ENCODE peak calls at places on chromosomes 16 and 17, in five cellular contexts. J is naive thymus-derived CD4-positive, alpha-beta T cell; F is HCT116; H is AG10803; B is upper lobe of right lung. I is an unnamed sample.
A peak's percentile ranks its signal among the peaks of the same experiment; 100 is the strongest.

GRCh38 chr16:86367291-86368072 is 142.8 kb upstream of the FOXF1 start:
- DNase-seq in J (no peak), F (no peak), H (no peak), B (no peak), I (peak; percentile 88)

GRCh38 chr17:17075037-17075755 is 32.9 kb downstream of the MPRIP start:
- DNase-seq in J (peak; percentile 18), F (no peak), H (peak; percentile 75), B (peak; percentile 60), I (no peak)

GRCh38 chr17:82013341-82013740 is 9.3 kb downstream of the CENPX start:
- DNase-seq in J (no peak), F (no peak), H (no peak), B (no peak), I (no peak)

GRCh38 chr17:6497496-6498221 is 53.4 kb downstream of the PIMREG start:
- DNase-seq in J (no peak), F (no peak), H (no peak), B (peak; percentile 57), I (no peak)

GRCh38 chr17:80470603-80471002 is 5.8 kb downstream of the NPTX1 start:
- DNase-seq in J (no peak), F (no peak), H (no peak), B (no peak), I (no peak)

GRCh38 chr16:86044241-86044671 is 145.3 kb downstream of the IRF8 start:
- DNase-seq in J (peak; percentile 15), F (peak; percentile 57), H (peak; percentile 18), B (peak; percentile 66), I (peak; percentile 78)

GRCh38 chr17:61411114-61411943 is 11.7 kb downstream of the TBX2 start:
- DNase-seq in J (peak; percentile 24), F (no peak), H (peak; percentile 58), B (peak; percentile 85), I (no peak)

GRCh38 chr16:1991135-1991551 is 1.4 kb downstream of the SYNGR3 start:
- DNase-seq in J (peak; percentile 39), F (no peak), H (no peak), B (no peak), I (no peak)

GRCh38 chr17:41710472-41711090 is 1.6 kb upstream of the GAST start:
- DNase-seq in J (no peak), F (no peak), H (peak; percentile 67), B (no peak), I (peak; percentile 48)

GRCh38 chr16:59170065-59170712 is 436.1 kb upstream of the GOT2 start:
- DNase-seq in J (no peak), F (no peak), H (no peak), B (no peak), I (peak; percentile 81)

GRCh38 chr17:34313164-34313563 is 6.1 kb upstream of the CCL8 start:
- DNase-seq in J (no peak), F (no peak), H (peak; percentile 89), B (no peak), I (no peak)
- H3K4me3 ChIP-seq in J (no peak overlapping the region), F (no peak overlapping the region), H (no peak overlapping the region), B (no peak overlapping the region), I (no peak overlapping the region)

GRCh38 chr16:56936491-56936890 is 4.5 kb downstream of the HERPUD1 start:
- DNase-seq in J (no peak), F (no peak), H (peak; percentile 67), B (no peak), I (no peak)

GRCh38 chr16:56939801-56940200 is 7.9 kb downstream of the HERPUD1 start:
- DNase-seq in J (no peak), F (no peak), H (no peak), B (no peak), I (no peak)

GRCh38 chr16:56941092-56941491 is 9.2 kb downstream of the HERPUD1 start:
- DNase-seq in J (no peak), F (no peak), H (no peak), B (no peak), I (no peak)

GRCh38 chr16:56936950-56937349 is 5.0 kb downstream of the HERPUD1 start:
- DNase-seq in J (no peak), F (no peak), H (no peak), B (no peak), I (no peak)

DNA sequence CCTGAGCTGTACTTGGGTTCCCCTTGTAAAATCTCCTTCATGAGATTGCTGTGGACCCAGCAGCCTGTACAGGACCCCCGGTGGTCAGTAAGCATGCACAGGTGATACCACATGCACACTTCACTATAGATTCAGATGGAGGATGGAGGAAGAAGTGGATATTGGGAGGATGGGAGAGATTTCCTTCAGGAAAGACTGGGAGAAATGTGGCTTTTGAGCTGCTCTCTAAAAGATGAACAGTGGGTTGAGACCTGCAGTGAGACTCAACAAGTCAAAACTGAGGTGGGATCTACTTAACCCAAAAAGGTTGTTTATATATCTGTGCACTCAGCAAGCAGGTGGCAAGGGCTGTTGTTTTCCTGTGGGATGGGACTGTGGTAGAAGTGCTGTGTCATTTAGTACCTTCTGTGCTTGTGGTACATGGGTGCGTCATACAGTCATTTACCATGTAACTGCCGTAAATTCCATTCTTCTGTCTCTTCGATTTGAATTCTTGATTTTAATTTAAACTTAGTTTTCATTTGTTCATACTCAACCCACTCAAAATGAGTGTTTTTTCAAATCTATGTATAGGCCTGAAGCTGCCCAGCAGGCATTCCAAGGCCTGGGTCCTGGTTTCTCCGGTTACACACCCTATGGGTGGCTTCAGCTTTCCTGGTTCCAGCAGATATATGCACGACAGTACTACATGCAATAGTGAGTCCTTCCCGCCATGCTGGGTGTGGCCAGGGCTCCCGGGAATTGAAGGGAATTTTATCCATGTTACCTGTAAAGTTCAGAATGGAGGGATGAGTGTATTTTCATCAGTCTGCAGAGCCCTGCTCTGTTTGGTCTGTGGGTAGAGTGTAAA is 6.9 kb downstream of the HERPUD1 start:
- DNase-seq in J (no peak), F (no peak), H (no peak), B (no peak), I (no peak)
- H3K4me3 ChIP-seq in J (no peak overlapping the region), F (no peak overlapping the region), H (no peak overlapping the region), B (no peak overlapping the region), I (no peak overlapping the region)

GRCh38 chr16:64910351-64910750 is 211.5 kb downstream of the CDH11 start:
- DNase-seq in J (no peak), F (no peak), H (peak; percentile 95), B (no peak), I (no peak)
- H3K4me3 ChIP-seq in J (no peak overlapping the region), F (no peak overlapping the region), H (no peak overlapping the region), B (no peak overlapping the region), I (no peak overlapping the region)

DNA sequence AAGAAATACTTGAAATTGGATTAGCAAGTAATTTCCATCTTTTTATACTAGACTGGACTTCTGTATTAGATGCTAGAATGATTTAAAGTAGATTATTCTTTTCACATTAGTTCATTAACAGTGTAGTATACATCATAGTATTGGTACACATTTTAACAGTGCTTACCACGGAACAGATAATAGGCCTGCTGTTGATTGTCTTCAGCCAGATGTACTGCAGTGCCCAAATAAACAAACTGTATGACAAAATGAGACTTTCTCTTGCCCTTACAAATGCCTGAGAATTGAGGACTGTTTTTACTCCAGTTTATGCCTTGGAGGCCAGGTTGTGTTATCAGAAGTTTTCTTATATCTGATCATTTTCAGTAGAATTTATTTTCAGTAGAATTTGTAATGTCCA is 631 bp downstream of the EVI2A start:
- DNase-seq in J (no peak), F (no peak), H (peak; percentile 13), B (no peak), I (no peak)
- H3K4me3 ChIP-seq in J (peak overlapping the region; percentile 66), F (no peak overlapping the region), H (no peak overlapping the region), B (peak overlapping the region; percentile 45), I (no peak overlapping the region)

GRCh38 chr17:50560185-50560824 is at the start of gene CACNA1G:
- DNase-seq in J (peak; percentile 81), F (peak; percentile 80), H (peak; percentile 77), B (peak; percentile 92), I (peak; percentile 91)

GRCh38 chr17:50560931-50561750 is 626 bp downstream of the CACNA1G start:
- DNase-seq in J (no peak), F (no peak), H (no peak), B (no peak), I (no peak)

GRCh38 chr17:50563095-50563511 is 2.6 kb downstream of the CACNA1G start:
- DNase-seq in J (no peak), F (no peak), H (no peak), B (no peak), I (no peak)

GRCh38 chr17:50562266-50563094 is 2.0 kb downstream of the CACNA1G start:
- DNase-seq in J (no peak), F (no peak), H (no peak), B (no peak), I (no peak)

DNA sequence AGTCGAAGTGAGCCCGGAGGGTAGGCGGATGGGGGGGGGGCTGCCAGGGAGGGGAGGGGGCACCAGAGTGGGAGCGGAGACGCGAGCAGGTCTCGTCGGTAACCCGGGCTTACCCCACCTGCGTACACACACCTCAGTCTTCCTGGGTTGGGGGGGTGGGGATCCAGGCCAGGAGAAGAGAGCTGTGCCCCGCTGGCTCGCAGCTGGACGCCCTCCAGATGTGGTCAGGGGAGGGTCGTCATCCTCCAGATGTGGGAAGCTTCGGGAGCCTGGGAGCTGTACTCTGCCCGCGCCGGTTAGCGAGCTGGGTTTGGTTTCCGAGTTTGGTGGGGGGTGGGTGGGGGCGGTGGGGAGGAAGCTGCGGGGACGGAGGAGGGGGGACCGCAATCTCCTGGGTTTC is 1.3 kb downstream of the CACNA1G start:
- DNase-seq in J (no peak), F (no peak), H (no peak), B (no peak), I (no peak)
- H3K4me3 ChIP-seq in J (no peak overlapping the region), F (no peak overlapping the region), H (peak overlapping the region; percentile 26), B (no peak overlapping the region), I (no peak overlapping the region)

GRCh38 chr17:73343739-73344454 is 32.1 kb upstream of the CDC42EP4 start:
- DNase-seq in J (no peak), F (no peak), H (no peak), B (no peak), I (no peak)
- H3K4me3 ChIP-seq in J (no peak overlapping the region), F (no peak overlapping the region), H (no peak overlapping the region), B (no peak overlapping the region), I (no peak overlapping the region)

GRCh38 chr17:77182773-77183172 is 42.0 kb downstream of the SEC14L1 start:
- DNase-seq in J (no peak), F (no peak), H (no peak), B (no peak), I (no peak)

GRCh38 chr17:77185137-77185536 is 44.4 kb downstream of the SEC14L1 start:
- DNase-seq in J (no peak), F (no peak), H (no peak), B (no peak), I (no peak)

GRCh38 chr17:77180503-77181330 is 39.9 kb downstream of the SEC14L1 start:
- DNase-seq in J (no peak), F (no peak), H (no peak), B (no peak), I (no peak)

GRCh38 chr17:77184474-77184873 is 43.7 kb downstream of the SEC14L1 start:
- DNase-seq in J (no peak), F (no peak), H (peak; percentile 86), B (no peak), I (no peak)

DNA sequence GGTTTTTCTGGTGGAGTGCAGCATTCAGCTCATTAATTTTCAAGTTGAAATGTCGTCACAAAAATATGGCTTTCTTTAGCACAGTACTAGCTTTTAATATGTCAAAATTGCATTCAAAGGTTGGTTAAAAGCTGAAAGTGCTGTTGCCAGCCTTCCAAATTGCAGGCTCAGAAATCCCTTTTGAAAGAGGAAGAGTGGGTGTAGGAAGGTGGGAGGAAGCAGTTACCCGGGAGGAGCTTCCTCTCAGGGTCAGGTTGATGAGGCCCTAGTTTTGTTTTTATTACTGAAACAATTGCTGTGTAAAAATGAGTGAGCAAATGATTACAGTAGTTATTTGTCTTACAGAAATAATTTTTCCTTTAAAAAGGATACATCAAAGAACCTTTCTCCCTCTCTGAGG is 41.4 kb downstream of the SEC14L1 start:
- DNase-seq in J (no peak), F (no peak), H (no peak), B (no peak), I (no peak)
- H3K4me3 ChIP-seq in J (no peak overlapping the region), F (no peak overlapping the region), H (no peak overlapping the region), B (no peak overlapping the region), I (no peak overlapping the region)

GRCh38 chr17:31320231-31320630 is 1.2 kb downstream of the EVI2A start:
- DNase-seq in J (no peak), F (no peak), H (no peak), B (no peak), I (no peak)
- H3K4me3 ChIP-seq in J (peak overlapping the region; percentile 66), F (no peak overlapping the region), H (no peak overlapping the region), B (peak overlapping the region; percentile 45), I (no peak overlapping the region)